ENCODE peak calls at places on chromosomes 13 and 19, in nine cellular contexts. R is NCI-H345; M is DMS79 treated with DMSO at 0.1 percent for 48 hours; W is head of caudate nucleus; J is NCI-H146; K is CD8-positive, alpha-beta T cell; A is WTC11; D is AML-193; Y is T-helper 9 cell. H is an unnamed sample.

GRCh38 chr19:18274303-18274775 is at the start of gene IQCN:
- DNase-seq in R (no peak), M (no peak), W (no peak), J (no peak), K (no peak), A (no peak), D (no peak), Y (no peak), H (peak)

GRCh38 chr13:53238241-53238640 is 209.6 kb downstream of the OLFM4 start:
- DNase-seq in R (peak), M (peak), W (no peak), J (peak), K (no peak), A (peak), D (no peak), Y (no peak), H (no peak)

GRCh38 chr19:21519488-21519887 is 14.1 kb downstream of the ZNF429 start:
- DNase-seq in R (no peak), M (no peak), W (no peak), J (no peak), K (no peak), A (no peak), D (no peak), Y (no peak), H (no peak)

GRCh38 chr13:110784748-110785147 is 71.2 kb downstream of the ING1 start:
- DNase-seq in R (no peak), M (no peak), W (no peak), J (no peak), K (no peak), A (no peak), D (no peak), Y (no peak), H (no peak)

GRCh38 chr19:1884719-1885334 is 469 bp downstream of the ABHD17A start:
- DNase-seq in R (no peak), M (no peak), W (no peak), J (no peak), K (no peak), A (no peak), D (no peak), Y (no peak), H (no peak)

GRCh38 chr19:934865-935422 is 9.1 kb downstream of the ARID3A start:
- DNase-seq in R (no peak), M (no peak), W (peak), J (peak), K (no peak), A (no peak), D (no peak), Y (no peak), H (peak)

GRCh38 chr19:8261881-8262280 is 46.3 kb downstream of the CD320 start:
- DNase-seq in R (no peak), M (no peak), W (no peak), J (no peak), K (no peak), A (no peak), D (no peak), Y (no peak), H (no peak)

GRCh38 chr13:40342461-40342860 is 324.0 kb downstream of the FOXO1 start:
- DNase-seq in R (no peak), M (no peak), W (no peak), J (no peak), K (no peak), A (no peak), D (no peak), Y (no peak), H (no peak)

GRCh38 chr13:24032252-24032651 is 128.3 kb upstream of the SPATA13 start:
- DNase-seq in R (no peak), M (no peak), W (no peak), J (no peak), K (no peak), A (no peak), D (no peak), Y (no peak), H (no peak)

GRCh38 chr13:111263566-111263965 is 56.9 kb upstream of the TEX29 start:
- DNase-seq in R (no peak), M (no peak), W (no peak), J (no peak), K (no peak), A (no peak), D (no peak), Y (no peak), H (no peak)

GRCh38 chr13:99998261-99998660 is 16.7 kb downstream of the ZIC2 start:
- DNase-seq in R (no peak), M (no peak), W (no peak), J (no peak), K (no peak), A (no peak), D (no peak), Y (no peak), H (no peak)

GRCh38 chr13:48866204-48866603 is 109.5 kb upstream of the FNDC3A start:
- DNase-seq in R (no peak), M (no peak), W (no peak), J (no peak), K (no peak), A (no peak), D (no peak), Y (no peak), H (no peak)

GRCh38 chr13:66680031-66680430 is 550.1 kb downstream of the PCDH9 start:
- DNase-seq in R (no peak), M (no peak), W (no peak), J (no peak), K (no peak), A (no peak), D (no peak), Y (no peak), H (no peak)

GRCh38 chr19:18618236-18618635 is 5.6 kb downstream of the TMEM59L start:
- DNase-seq in R (no peak), M (no peak), W (no peak), J (no peak), K (no peak), A (no peak), D (no peak), Y (no peak), H (no peak)

GRCh38 chr13:46858776-46859175 is 38.1 kb downstream of the HTR2A start:
- DNase-seq in R (no peak), M (no peak), W (no peak), J (no peak), K (no peak), A (no peak), D (no peak), Y (no peak), H (no peak)

GRCh38 chr19:42252365-42253244 is 2.3 kb downstream of the ERF start:
- DNase-seq in R (no peak), M (no peak), W (peak), J (no peak), K (no peak), A (no peak), D (no peak), Y (no peak), H (no peak)

GRCh38 chr19:29770653-29771052 is 41.1 kb upstream of the CCNE1 start:
- DNase-seq in R (no peak), M (no peak), W (no peak), J (no peak), K (no peak), A (no peak), D (no peak), Y (no peak), H (no peak)

GRCh38 chr19:16386619-16387240 is 62.1 kb downstream of the KLF2 start:
- DNase-seq in R (peak), M (peak), W (peak), J (no peak), K (peak), A (peak), D (peak), Y (peak), H (peak)

GRCh38 chr19:19280561-19280960 is 7.5 kb upstream of the TM6SF2 start:
- DNase-seq in R (no peak), M (peak), W (peak), J (no peak), K (no peak), A (no peak), D (no peak), Y (no peak), H (no peak)

GRCh38 chr13:113990321-113990837 is 16.5 kb upstream of the C13orf46 start:
- DNase-seq in R (no peak), M (no peak), W (no peak), J (no peak), K (no peak), A (no peak), D (no peak), Y (no peak), H (peak)

H was measured in Peyer's patch.